ENCODE peak calls at places on chromosomes 4 and X, in four cellular contexts. M, J, G and R are unnamed samples.

GRCh38 chr4:28007693-28008092 is 1147.1 kb downstream of the STIM2 start:
- DNase-seq in M (no peak), J (no peak), G (no peak), R (no peak)

GRCh38 chrX:113287761-113288160 is 447.1 kb upstream of the AMOT start:
- DNase-seq in M (no peak), J (no peak), G (no peak), R (no peak)

GRCh38 chr4:186144180-186144579 is 39.7 kb downstream of the FAM149A start:
- DNase-seq in M (no peak), J (no peak), G (no peak), R (no peak)

GRCh38 chrX:77755561-77755960 is 30.5 kb downstream of the ATRX start:
- DNase-seq in M (no peak), J (no peak), G (no peak), R (no peak)

GRCh38 chr4:1907848-1908525 is 36.8 kb downstream of the NSD2 start:
- DNase-seq in M (no peak), J (no peak), G (no peak), R (no peak)

GRCh38 chr4:76856183-76856969 is 41.6 kb downstream of the SOWAHB start:
- DNase-seq in M (no peak), J (no peak), G (peak; percentile 89), R (no peak)

GRCh38 chrX:154804564-154804956 is 725 bp downstream of the MPP1 start:
- DNase-seq in M (no peak), J (no peak), G (no peak), R (no peak)

GRCh38 chr4:119124314-119124713 is 11.3 kb upstream of the MYOZ2 start:
- DNase-seq in M (no peak), J (no peak), G (no peak), R (no peak)

GRCh38 chr4:28226962-28227361 is 1366.3 kb downstream of the STIM2 start:
- DNase-seq in M (no peak), J (no peak), G (no peak), R (no peak)

GRCh38 chrX:120332394-120332793 is 21.1 kb upstream of the TMEM255A start:
- DNase-seq in M (no peak), J (no peak), G (no peak), R (no peak)

GRCh38 chrX:39396358-39396995 is 595.2 kb downstream of the MID1IP1 start:
- DNase-seq in M (no peak), J (no peak), G (no peak), R (no peak)

GRCh38 chrX:24870143-24870542 is 145.6 kb downstream of the ARX start:
- DNase-seq in M (no peak), J (no peak), G (peak; percentile 70), R (no peak)

GRCh38 chr4:185573651-185574199 is 38.4 kb upstream of the PDLIM3 start:
- DNase-seq in M (peak; percentile 41), J (peak; percentile 60), G (peak; percentile 58), R (no peak)

GRCh38 chrX:39158801-39159657 is 357.8 kb downstream of the MID1IP1 start:
- DNase-seq in M (no peak), J (no peak), G (no peak), R (peak; percentile 67)

GRCh38 chr4:152573861-152574260 is 38.0 kb upstream of the FBXW7 start:
- DNase-seq in M (no peak), J (no peak), G (no peak), R (no peak)

GRCh38 chr4:1637580-1638271 is 46.4 kb downstream of the FAM53A start:
- DNase-seq in M (no peak), J (no peak), G (no peak), R (no peak)

GRCh38 chr4:47930971-47931804 is 16.8 kb upstream of the NFXL1 start:
- DNase-seq in M (no peak), J (no peak), G (no peak), R (no peak)

GRCh38 chr4:113979973-113980615 is 647 bp upstream of the ARSJ start:
- DNase-seq in M (peak; percentile 18), J (no peak), G (no peak), R (no peak)

GRCh38 chrX:154657226-154657805 is 3.9 kb upstream of the CTAG2 start:
- DNase-seq in M (no peak), J (no peak), G (no peak), R (no peak)

GRCh38 chrX:8913665-8914409 is 112.7 kb upstream of the FAM9A start:
- DNase-seq in M (no peak), J (no peak), G (no peak), R (no peak)

GRCh38 chr4:186193851-186194250 is 2.5 kb downstream of the CYP4V2 start:
- DNase-seq in M (no peak), J (no peak), G (no peak), R (no peak)

GRCh38 chr4:142402925-142403324 is 443.2 kb downstream of the INPP4B start:
- DNase-seq in M (no peak), J (no peak), G (no peak), R (no peak)

GRCh38 chrX:131752493-131753198 is 208.8 kb downstream of the OR13H1 start:
- DNase-seq in M (no peak), J (no peak), G (no peak), R (peak; percentile 87)

GRCh38 chr4:84691170-84691691 is 108.3 kb downstream of the CDS1 start:
- DNase-seq in M (no peak), J (peak; percentile 11), G (no peak), R (no peak)

GRCh38 chrX:63920875-63921274 is 135.9 kb upstream of the ARHGEF9 start:
- DNase-seq in M (no peak), J (no peak), G (no peak), R (no peak)

GRCh38 chrX:103483720-103484119 is 35.6 kb downstream of the RAB40A start:
- DNase-seq in M (no peak), J (no peak), G (no peak), R (no peak)

GRCh38 chrX:103488794-103489193 is 30.5 kb downstream of the RAB40A start:
- DNase-seq in M (no peak), J (no peak), G (no peak), R (no peak)

GRCh38 chrX:103488332-103488731 is 31.0 kb downstream of the RAB40A start:
- DNase-seq in M (no peak), J (peak; percentile 5), G (no peak), R (no peak)
- TF ChIP-seq CREB1 in M (no peak), J (no peak), G (no peak), R (no peak)

DNA sequence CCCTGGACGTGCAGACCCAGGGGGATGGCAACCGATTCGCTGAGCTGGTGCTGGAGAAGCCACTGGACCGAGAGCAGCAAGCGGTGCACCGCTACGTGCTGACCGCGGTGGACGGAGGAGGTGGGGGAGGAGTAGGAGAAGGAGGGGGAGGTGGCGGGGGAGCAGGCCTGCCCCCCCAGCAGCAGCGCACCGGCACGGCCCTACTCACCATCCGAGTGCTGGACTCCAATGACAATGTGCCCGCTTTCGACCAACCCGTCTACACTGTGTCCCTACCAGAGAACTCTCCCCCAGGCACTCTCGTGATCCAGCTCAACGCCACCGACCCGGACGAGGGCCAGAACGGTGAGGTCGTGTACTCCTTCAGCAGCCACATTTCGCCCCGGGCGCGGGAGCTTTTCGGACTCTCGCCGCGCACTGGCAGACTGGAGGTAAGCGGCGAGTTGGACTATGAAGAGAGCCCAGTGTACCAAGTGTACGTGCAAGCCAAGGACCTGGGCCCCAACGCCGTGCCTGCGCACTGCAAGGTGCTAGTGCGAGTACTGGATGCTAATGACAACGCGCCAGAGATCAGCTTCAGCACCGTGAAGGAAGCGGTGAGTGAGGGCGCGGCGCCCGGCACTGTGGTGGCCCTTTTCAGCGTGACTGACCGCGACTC is 1.7 kb downstream of the PCDH10 start:
- DNase-seq in M (peak; percentile 56), J (no peak), G (no peak), R (no peak)
- TF ChIP-seq ETV6 in M (no peak), J (no peak), G (no peak), R (no peak)

GRCh38 chr4:129446074-129446473 is 350.1 kb downstream of the C4orf33 start:
- DNase-seq in M (peak; percentile 11), J (no peak), G (no peak), R (no peak)
- TF ChIP-seq CREB1 in M (no peak), J (no peak), G (no peak), R (no peak)

DNA sequence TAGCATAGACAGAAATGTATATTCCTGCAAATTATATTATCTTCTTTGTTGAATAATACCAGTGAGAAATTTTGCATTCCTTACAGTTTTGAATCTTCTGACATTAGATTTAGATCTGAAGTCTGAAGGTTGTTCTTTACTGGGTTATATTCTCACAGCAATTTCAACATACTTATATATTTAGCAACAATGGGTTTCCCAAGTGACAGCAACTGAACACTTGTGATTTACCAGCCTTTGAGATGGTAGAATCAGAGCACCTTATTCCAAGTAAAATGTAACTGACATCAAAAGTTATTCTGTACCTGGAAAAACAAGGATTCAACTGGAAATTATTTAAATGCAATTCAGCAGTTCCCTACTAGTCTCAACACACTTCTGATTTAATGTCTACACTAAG is 66.0 kb downstream of the RELL1 start:
- DNase-seq in M (no peak), J (no peak), G (no peak), R (no peak)
- TF ChIP-seq ETV6 in M (no peak), J (no peak), G (no peak), R (no peak)

GRCh38 chr4:110518889-110519490 is 43.0 kb downstream of the ENPEP start:
- DNase-seq in M (no peak), J (peak; percentile 20), G (peak; percentile 12), R (no peak)

GRCh38 chr4:110514889-110515479 is 39.0 kb downstream of the ENPEP start:
- DNase-seq in M (no peak), J (peak; percentile 17), G (peak; percentile 30), R (no peak)

GRCh38 chr4:110516106-110516922 is 40.4 kb downstream of the ENPEP start:
- DNase-seq in M (peak; percentile 81), J (peak; percentile 44), G (peak; percentile 68), R (peak; percentile 30)

GRCh38 chr4:110512901-110513300 is 36.9 kb downstream of the ENPEP start:
- DNase-seq in M (no peak), J (no peak), G (no peak), R (no peak)

DNA sequence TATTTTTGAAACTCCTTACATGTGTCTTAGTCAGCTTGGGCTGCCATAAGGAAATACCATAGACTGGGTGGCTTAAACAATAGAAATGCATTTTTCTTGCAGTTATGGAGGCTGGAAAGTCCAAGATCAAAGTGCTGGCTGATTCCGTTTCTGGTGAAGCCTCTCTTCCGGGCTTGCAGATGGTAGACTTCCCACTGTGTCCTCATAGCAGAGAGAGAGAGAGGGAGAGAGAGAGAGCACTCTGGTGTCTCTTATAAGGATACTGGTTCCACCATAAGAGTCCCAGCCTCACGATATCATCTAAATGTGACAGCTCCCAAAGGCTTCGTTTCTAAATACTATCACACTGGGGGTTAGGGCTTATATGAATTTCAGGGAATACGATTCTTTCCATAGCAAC is 39.7 kb downstream of the ENPEP start:
- DNase-seq in M (no peak), J (no peak), G (no peak), R (no peak)
- TF ChIP-seq CREB1 in M (no peak), J (no peak), G (no peak), R (no peak)